ENCODE peak calls at places on chromosomes 2 and 18, in four cellular contexts. D is IMR-90, T is H1, W is mesendoderm. J is an unnamed sample.

GRCh38 chr18:66533693-66534092 is 70.2 kb downstream of the CDH19 start:
- DNase-seq in D (no peak), T (no peak), W (no peak), J (no peak)

GRCh38 chr2:47422560-47422959 is 19.6 kb downstream of the MSH2 start:
- DNase-seq in D (peak), T (no peak), W (peak), J (no peak)

GRCh38 chr2:96878171-96878570 is 8.3 kb upstream of the SEMA4C start:
- DNase-seq in D (no peak), T (no peak), W (no peak), J (no peak)

GRCh38 chr2:105449083-105449482 is 50.2 kb upstream of the FHL2 start:
- DNase-seq in D (no peak), T (no peak), W (no peak), J (no peak)

GRCh38 chr2:170505631-170506270 is 209.4 kb upstream of the SP5 start:
- DNase-seq in D (no peak), T (no peak), W (peak), J (no peak)

GRCh38 chr2:197450485-197450884 is 2.9 kb upstream of the COQ10B start:
- DNase-seq in D (no peak), T (no peak), W (no peak), J (no peak)

GRCh38 chr18:13108330-13108729 is 110.2 kb upstream of the LDLRAD4 start:
- DNase-seq in D (no peak), T (no peak), W (no peak), J (no peak)

GRCh38 chr2:36559221-36559942 is 38.6 kb downstream of the FEZ2 start:
- DNase-seq in D (no peak), T (no peak), W (no peak), J (no peak)

GRCh38 chr2:190137561-190137960 is 75.0 kb upstream of the MSTN start:
- DNase-seq in D (peak), T (no peak), W (no peak), J (no peak)

GRCh38 chr18:35095983-35096676 is 54.9 kb downstream of the MAPRE2 start:
- DNase-seq in D (peak), T (no peak), W (no peak), J (no peak)

GRCh38 chr2:38377501-38378258 is 607 bp upstream of the ATL2 start:
- DNase-seq in D (peak), T (no peak), W (no peak), J (no peak)

GRCh38 chr2:31337197-31337596 is 77.3 kb downstream of the XDH start:
- DNase-seq in D (peak), T (no peak), W (no peak), J (no peak)

GRCh38 chr2:101899871-101900270 is 91.9 kb upstream of the IL1R2 start:
- DNase-seq in D (no peak), T (no peak), W (no peak), J (no peak)

GRCh38 chr18:11726556-11726955 is 37.5 kb downstream of the GNAL start:
- DNase-seq in D (no peak), T (no peak), W (no peak), J (no peak)

GRCh38 chr2:96470636-96471035 is 34.5 kb downstream of the NEURL3 start:
- DNase-seq in D (peak), T (peak), W (peak), J (peak)

GRCh38 chr2:8822218-8822617 is 15.2 kb downstream of the KIDINS220 start:
- DNase-seq in D (peak), T (no peak), W (no peak), J (no peak)

GRCh38 chr2:225841314-225841713 is 441.8 kb downstream of the NYAP2 start:
- DNase-seq in D (no peak), T (no peak), W (no peak), J (no peak)

DNA sequence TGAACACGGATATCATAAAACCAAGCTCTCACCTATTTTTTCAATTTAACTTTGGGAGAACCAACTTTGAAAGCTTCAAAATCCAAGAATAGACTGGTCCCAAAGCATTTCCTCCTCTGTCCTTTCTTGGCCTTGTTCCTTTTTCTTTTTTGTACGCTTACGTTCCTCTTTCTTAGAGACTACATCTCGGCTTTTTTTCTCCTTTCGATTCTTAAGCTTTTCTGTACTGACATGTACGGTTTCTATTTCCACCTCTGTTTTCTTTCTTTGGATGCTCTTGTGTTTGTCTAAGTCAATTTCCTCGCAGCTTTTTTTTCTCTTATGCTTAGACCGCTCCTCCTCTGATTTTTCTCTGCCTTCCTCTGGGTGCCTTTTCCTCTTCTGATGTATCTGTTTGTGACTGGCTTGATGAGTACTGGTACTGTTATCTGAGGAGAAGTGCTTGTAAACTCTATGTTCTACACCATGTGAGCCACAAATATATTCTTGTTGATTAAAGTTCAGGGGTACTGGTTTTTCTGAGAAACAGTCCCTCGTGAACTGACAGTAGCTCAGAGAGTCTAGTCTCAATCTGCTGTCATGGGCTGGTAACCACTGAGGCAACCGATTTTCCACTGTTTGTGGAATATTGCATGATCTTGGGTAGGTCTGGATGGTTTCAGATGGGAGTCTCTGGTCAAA is 11.5 kb upstream of the RNU2-63P start:
- DNase-seq in D (no peak), T (no peak), W (no peak), J (no peak)
- H3K27ac ChIP-seq in D (no peak), T (no peak), W (no peak), J (no peak)

GRCh38 chr2:230974096-230974913 is 21.6 kb upstream of the SPATA3 start:
- DNase-seq in D (peak), T (no peak), W (no peak), J (no peak)
- H3K56ac ChIP-seq in D (no peak), T (no peak), W (no peak), J (no peak)

GRCh38 chr2:233226511-233227031 is 24.9 kb upstream of the ATG16L1 start:
- DNase-seq in D (no peak), T (no peak), W (no peak), J (no peak)
- H3K27ac ChIP-seq in D (no peak), T (no peak), W (no peak), J (no peak)

DNA sequence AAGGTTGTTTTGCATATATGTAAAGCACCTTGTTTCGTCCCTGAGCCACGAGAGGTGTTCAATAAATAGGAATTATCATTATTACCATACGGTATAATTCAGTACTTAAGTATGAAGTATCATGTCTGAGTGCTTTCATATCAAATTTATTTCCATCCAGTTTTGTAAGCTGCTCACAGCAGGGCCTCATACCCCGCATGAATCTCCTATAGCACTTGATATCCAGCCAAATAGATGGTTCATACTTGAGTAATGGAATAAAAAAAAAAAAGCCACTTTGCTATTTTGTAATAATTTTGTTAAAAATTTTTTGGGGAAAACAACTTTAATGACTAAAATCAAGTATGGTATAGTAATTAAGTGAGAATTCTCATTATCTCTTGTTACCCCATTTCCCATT is 160.8 kb upstream of the NOSTRIN start:
- DNase-seq in D (peak), T (no peak), W (no peak), J (no peak)
- H3K56ac ChIP-seq in D (no peak), T (no peak), W (no peak), J (no peak)

DNA sequence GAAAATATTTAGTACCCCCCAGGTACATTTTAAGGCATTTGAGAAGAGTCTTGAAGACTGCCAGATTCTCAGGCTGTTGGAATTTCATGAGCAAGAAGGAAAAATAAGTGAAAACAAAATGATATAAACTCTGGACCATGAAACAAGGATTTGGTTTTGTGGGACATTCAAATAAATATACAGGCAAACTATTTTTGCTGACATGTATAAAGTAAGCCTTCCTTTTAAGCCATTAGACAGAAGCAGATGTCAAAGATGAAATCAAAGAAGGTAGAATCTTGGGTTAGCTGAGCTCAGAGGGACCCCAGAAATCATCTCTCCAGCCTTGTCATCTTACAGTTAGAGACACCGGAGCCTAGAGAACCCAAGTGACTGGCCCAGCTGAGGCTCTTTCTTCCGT is 51.3 kb upstream of the ACSL3 start:
- DNase-seq in D (no peak), T (no peak), W (no peak), J (no peak)
- H3K27ac ChIP-seq in D (no peak), T (no peak), W (no peak), J (no peak)

GRCh38 chr18:49460958-49461601 is 635 bp upstream of the DYM start:
- DNase-seq in D (no peak), T (no peak), W (no peak), J (no peak)

GRCh38 chr18:49461602-49461977 is 1.1 kb upstream of the DYM start:
- DNase-seq in D (no peak), T (no peak), W (no peak), J (no peak)

GRCh38 chr18:49459404-49460171 is 857 bp downstream of the DYM start:
- DNase-seq in D (peak), T (no peak), W (peak), J (no peak)

GRCh38 chr18:49456794-49457193 is 3.7 kb downstream of the DYM start:
- DNase-seq in D (peak), T (no peak), W (peak), J (no peak)

GRCh38 chr18:49457616-49458015 is 2.8 kb downstream of the DYM start:
- DNase-seq in D (no peak), T (no peak), W (no peak), J (no peak)
- H3K56ac ChIP-seq in D (no peak), T (no peak), W (no peak), J (no peak)

DNA sequence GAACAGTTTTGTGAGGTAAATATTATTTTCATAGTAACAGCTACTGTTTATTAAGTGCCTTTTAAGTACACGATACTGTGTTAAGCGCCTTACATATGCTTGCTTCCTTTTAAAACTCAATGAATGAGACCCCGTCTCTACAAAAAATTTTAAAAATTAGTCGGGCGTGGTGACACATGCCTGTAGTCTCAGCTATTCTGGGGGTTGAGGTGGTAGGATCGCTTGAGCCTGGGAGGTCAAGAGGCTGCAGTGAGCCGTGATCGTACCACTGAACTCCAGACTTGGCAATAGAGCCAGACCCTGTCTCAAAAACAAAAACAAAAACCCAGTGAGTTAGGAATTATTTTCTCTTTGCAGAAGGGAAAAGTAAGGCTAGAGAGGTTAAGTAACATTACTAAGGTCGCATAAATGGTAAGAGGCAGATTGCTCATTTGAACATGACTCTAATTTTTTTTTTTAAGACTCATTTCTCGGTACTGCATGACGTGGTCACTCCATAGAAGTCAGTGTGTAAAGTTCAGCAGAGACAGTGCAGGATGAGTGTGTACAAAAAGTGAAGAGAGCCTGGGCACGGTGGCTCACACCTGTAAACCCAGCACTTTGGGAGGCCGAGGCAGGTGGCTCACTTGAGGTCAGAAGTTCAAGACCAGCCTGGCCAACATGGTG is 1.1 kb downstream of the METAP1D start:
- DNase-seq in D (no peak), T (no peak), W (no peak), J (no peak)
- H3K27ac ChIP-seq in D (no peak), T (no peak), W (no peak), J (no peak)

J was measured in H9.